ENCODE peak calls at places on chromosomes 6 and 20, in five cellular contexts. Q, F, J, I and N are unnamed samples.

GRCh38 chr6:118940770-118941169 is 5.8 kb upstream of the MCM9 start:
- DNase-seq in Q (no peak), F (no peak), J (no peak), I (no peak), N (no peak)

GRCh38 chr20:18019068-18019467 is 38.6 kb downstream of the OVOL2 start:
- DNase-seq in I (no peak), Q (no peak), F (peak), J (no peak), N (peak)

GRCh38 chr6:170522565-170523183 is 30.4 kb downstream of the PSMB1 start:
- DNase-seq in I (no peak), J (no peak), F (no peak), Q (no peak), N (peak)

GRCh38 chr6:44034931-44035345 is 92.3 kb downstream of the MRPL14 start:
- DNase-seq in F (no peak), Q (no peak), I (no peak), J (no peak), N (no peak)

GRCh38 chr20:32777177-32777956 is 15.2 kb downstream of the DNMT3B start:
- DNase-seq in F (no peak), J (no peak), I (no peak), Q (no peak), N (peak)

GRCh38 chr6:100464910-100465700 is at the start of gene SIM1:
- DNase-seq in I (peak), J (peak), Q (peak), F (no peak), N (peak)

GRCh38 chr6:116352515-116353471 is 18.0 kb upstream of the DSE start:
- DNase-seq in J (no peak), I (peak), F (no peak), Q (no peak), N (no peak)

GRCh38 chr20:46347831-46348230 is 39.5 kb upstream of the CDH22 start:
- DNase-seq in Q (no peak), J (no peak), I (no peak), F (no peak), N (no peak)

GRCh38 chr20:59765599-59766177 is 161.3 kb downstream of the PHACTR3 start:
- DNase-seq in I (no peak), J (no peak), F (peak), Q (no peak), N (no peak)

GRCh38 chr6:135853227-135853626 is 1.7 kb downstream of the PDE7B start:
- DNase-seq in Q (no peak), I (no peak), J (no peak), F (no peak), N (no peak)

GRCh38 chr6:45420083-45420908 is 42.6 kb upstream of the SUPT3H start:
- DNase-seq in I (no peak), F (peak), Q (no peak), J (no peak), N (peak)

GRCh38 chr6:84967389-84967788 is 203.0 kb upstream of the TBX18 start:
- DNase-seq in Q (no peak), J (no peak), I (no peak), F (peak), N (peak)

GRCh38 chr20:34834459-34834893 is 9.0 kb upstream of the NCOA6 start:
- DNase-seq in I (no peak), J (no peak), F (peak), Q (peak), N (peak)

GRCh38 chr20:826695-827323 is 6.7 kb upstream of the FAM110A start:
- DNase-seq in I (no peak), Q (no peak), J (no peak), F (no peak), N (no peak)

GRCh38 chr6:2203264-2203663 is 42.1 kb downstream of the GMDS start:
- DNase-seq in I (no peak), F (no peak), J (no peak), Q (no peak), N (no peak)